ENCODE peak calls at places on chromosomes 12 and 14, in seven cellular contexts. Q is activated T-cell treated with anti-CD3 and anti-CD28 coated beads for 4 hours, W is GM12891, L is HT1080, N is glutamatergic neuron, K is ELF-1, D is C1 segment of cervical spinal cord. G is an unnamed sample.

GRCh38 chr14:102209224-102209966 is 69.7 kb downstream of the WDR20 start:
- DNase-seq in K (peak), Q (no peak), L (peak), W (no peak), D (no peak), N (no peak), G (no peak)

GRCh38 chr12:55443776-55444175 is at the start of gene OR6C2:
- DNase-seq in Q (no peak), D (no peak), K (no peak), W (no peak), L (no peak), N (no peak), G (no peak)

GRCh38 chr12:118058881-118059644 is 1.9 kb downstream of the WSB2 start:
- DNase-seq in L (no peak), W (no peak), D (no peak), K (no peak), Q (no peak), N (no peak), G (no peak)

GRCh38 chr12:5487971-5488955 is 56.4 kb downstream of the NTF3 start:
- DNase-seq in Q (no peak), W (no peak), L (no peak), N (no peak), K (no peak), D (no peak), G (no peak)

GRCh38 chr12:113462880-113463745 is 8.6 kb downstream of the LHX5 start:
- DNase-seq in W (peak), N (peak), D (no peak), K (peak), L (no peak), Q (no peak), G (no peak)

GRCh38 chr14:52443506-52443905 is 108.8 kb downstream of the TXNDC16 start:
- DNase-seq in K (no peak), Q (no peak), D (no peak), W (no peak), L (no peak), N (no peak), G (no peak)

GRCh38 chr14:24678801-24679247 is 44.8 kb upstream of the GZMB start:
- DNase-seq in L (peak), D (no peak), N (peak), K (peak), W (no peak), Q (peak), G (peak)

GRCh38 chr14:96592591-96593388 is 90.6 kb downstream of the PAPOLA start:
- DNase-seq in W (peak), D (no peak), K (peak), Q (peak), N (peak), L (no peak), G (peak)

GRCh38 chr12:47021298-47021697 is 58.1 kb upstream of the PCED1B start:
- DNase-seq in W (no peak), K (no peak), N (no peak), L (peak), D (no peak), Q (peak), G (no peak)

GRCh38 chr14:31270196-31270772 is 62.7 kb upstream of the HECTD1 start:
- DNase-seq in K (peak), D (no peak), N (no peak), W (no peak), Q (no peak), L (peak), G (no peak)

GRCh38 chr14:71231521-71232393 is 324.5 kb downstream of the PCNX1 start:
- DNase-seq in K (no peak), Q (no peak), N (no peak), W (peak), L (no peak), D (no peak), G (no peak)

GRCh38 chr12:116045158-116045557 is 232.3 kb downstream of the MED13L start:
- DNase-seq in W (no peak), Q (no peak), L (no peak), N (no peak), D (no peak), K (no peak), G (no peak)

GRCh38 chr14:69916396-69916795 is 37.2 kb downstream of the SMOC1 start:
- DNase-seq in L (no peak), K (no peak), Q (no peak), N (no peak), W (no peak), D (no peak), G (no peak)

GRCh38 chr12:38977132-38977531 is 71.7 kb upstream of the CPNE8 start:
- DNase-seq in N (no peak), Q (no peak), K (no peak), D (no peak), W (no peak), L (no peak), G (no peak)

GRCh38 chr12:42145552-42146215 is 1.0 kb upstream of the GXYLT1 start:
- DNase-seq in D (no peak), W (no peak), L (no peak), Q (no peak), K (peak), N (no peak), G (no peak)

GRCh38 chr14:28406181-28406580 is 360.4 kb upstream of the FOXG1 start:
- DNase-seq in Q (no peak), N (no peak), L (no peak), W (no peak), K (no peak), D (no peak), G (no peak)

GRCh38 chr14:99055019-99055418 is 217.0 kb downstream of the BCL11B start:
- DNase-seq in N (no peak), W (no peak), D (no peak), K (peak), Q (no peak), L (peak), G (no peak)

GRCh38 chr12:79706156-79706555 is 15.4 kb upstream of the PAWR start:
- DNase-seq in D (no peak), W (no peak), L (no peak), K (no peak), Q (no peak), N (no peak), G (no peak)

GRCh38 chr12:12954878-12955625 is 3.1 kb upstream of the GPRC5D start:
- DNase-seq in W (no peak), K (no peak), Q (no peak), L (no peak), D (no peak), N (no peak), G (no peak)

GRCh38 chr14:44962573-44963528 is 861 bp downstream of the TOGARAM1 start:
- DNase-seq in N (peak), L (no peak), Q (peak), D (no peak), W (no peak), K (no peak), G (peak)

GRCh38 chr14:52175982-52176502 is 91.5 kb upstream of the PTGDR start:
- DNase-seq in K (no peak), Q (peak), D (no peak), L (no peak), N (no peak), W (no peak), G (no peak)

GRCh38 chr14:103527408-103528157 is 1.4 kb upstream of the TRMT61A start:
- DNase-seq in D (no peak), K (peak), N (peak), Q (no peak), W (no peak), L (peak), G (no peak)

GRCh38 chr12:27076930-27077329 is 5.4 kb downstream of the C12orf71 start:
- DNase-seq in Q (no peak), L (no peak), D (no peak), W (no peak), K (no peak), N (no peak), G (no peak)

GRCh38 chr12:51687142-51687935 is 96.3 kb downstream of the SCN8A start:
- DNase-seq in Q (no peak), D (no peak), W (no peak), N (no peak), K (no peak), L (no peak), G (no peak)

GRCh38 chr12:30278401-30278800 is 417.3 kb downstream of the IPO8 start:
- DNase-seq in K (no peak), W (no peak), Q (no peak), N (no peak), L (no peak), D (no peak), G (no peak)

GRCh38 chr12:131983554-131983953 is 33.8 kb downstream of the EP400 start:
- DNase-seq in W (no peak), L (no peak), D (no peak), N (no peak), K (no peak), Q (no peak), G (no peak)

GRCh38 chr14:22252591-22253178 is 336.3 kb downstream of the DAD1 start:
- DNase-seq in K (no peak), D (no peak), L (no peak), N (no peak), Q (no peak), W (no peak), G (no peak)

GRCh38 chr12:88325828-88326214 is 183.7 kb downstream of the TMTC3 start:
- DNase-seq in Q (no peak), N (no peak), W (no peak), D (no peak), K (no peak), L (no peak), G (no peak)

GRCh38 chr14:34628681-34629135 is 1.2 kb downstream of the SNX6 start:
- DNase-seq in K (no peak), W (no peak), L (no peak), D (no peak), Q (peak), N (no peak), G (no peak)

GRCh38 chr12:2613674-2614073 is 181.1 kb upstream of the FKBP4 start:
- DNase-seq in D (no peak), Q (no peak), W (no peak), N (no peak), K (no peak), L (peak), G (no peak)

GRCh38 chr12:47190271-47190750 is 110.6 kb upstream of the AMIGO2 start:
- DNase-seq in K (no peak), W (no peak), D (no peak), L (peak), N (no peak), Q (no peak), G (no peak)

GRCh38 chr12:75437564-75437963 is 43.0 kb upstream of the GLIPR1 start:
- DNase-seq in Q (no peak), L (peak), K (peak), N (no peak), D (no peak), W (no peak), G (no peak)

GRCh38 chr12:76275511-76276093 is 72.6 kb downstream of the BBS10 start:
- DNase-seq in W (no peak), Q (no peak), N (no peak), D (no peak), L (no peak), K (no peak), G (no peak)

GRCh38 chr14:93073366-93073722 is 42.4 kb downstream of the ITPK1 start:
- DNase-seq in L (no peak), N (no peak), W (no peak), D (no peak), K (no peak), Q (no peak), G (no peak)

GRCh38 chr12:46556105-46556559 is 183.6 kb upstream of the SLC38A2 start:
- DNase-seq in W (no peak), N (no peak), K (no peak), D (no peak), Q (no peak), L (peak), G (no peak)

GRCh38 chr14:42214981-42215491 is 608.4 kb downstream of the LRFN5 start:
- DNase-seq in N (no peak), W (no peak), D (no peak), L (peak), K (no peak), Q (no peak), G (no peak)

GRCh38 chr12:68028647-68029046 is 39.4 kb downstream of the IFNG-AS1 start:
- DNase-seq in D (no peak), W (no peak), N (no peak), K (no peak), L (no peak), Q (no peak), G (no peak)

GRCh38 chr14:28102814-28103213 is 663.8 kb upstream of the FOXG1 start:
- DNase-seq in N (no peak), D (no peak), L (peak), K (no peak), W (no peak), Q (no peak), G (no peak)

G was measured in amygdala.